ENCODE peak calls at places on chromosomes 16 and 17, in seven cellular contexts. Y is PC-3, F is neural progenitor cell, M is HCT116, B is GM23338, R is hepatocyte, W is GM23248. A is an unnamed sample.
A peak's percentile ranks its signal among the peaks of the same experiment; 100 is the strongest.

GRCh38 chr16:55933038-55933437 is 57.9 kb upstream of the CES5A start:
- DNase-seq in R (no peak), B (no peak), Y (no peak), M (no peak), F (no peak), W (no peak), A (no peak)

GRCh38 chr16:30741461-30741914 is 6.7 kb upstream of the PHKG2 start:
- DNase-seq in R (peak; percentile 81), W (peak; percentile 91), M (peak; percentile 68), F (no peak), Y (peak; percentile 95), B (peak; percentile 60), A (no peak)

GRCh38 chr17:78421534-78422266 is 43.3 kb downstream of the PGS1 start:
- DNase-seq in R (peak; percentile 89), F (peak; percentile 88), M (peak; percentile 51), Y (peak; percentile 87), W (peak; percentile 78), B (peak; percentile 91), A (peak; percentile 51)

GRCh38 chr17:37791434-37791833 is 46.6 kb upstream of the HNF1B start:
- DNase-seq in W (peak; percentile 40), B (peak; percentile 59), M (no peak), Y (peak; percentile 24), F (peak; percentile 37), R (peak; percentile 23), A (peak; percentile 77)

GRCh38 chr17:64736804-64737492 is 74.8 kb upstream of the SMURF2 start:
- DNase-seq in Y (peak; percentile 83), B (peak; percentile 56), W (peak; percentile 69), R (peak; percentile 33), F (peak; percentile 9), M (peak; percentile 61), A (peak; percentile 57)

GRCh38 chr17:998111-998510 is 1.2 kb downstream of the TIMM22 start:
- DNase-seq in M (no peak), R (no peak), Y (no peak), W (no peak), F (no peak), B (no peak), A (no peak)

GRCh38 chr17:12180644-12181261 is 160.1 kb downstream of the MAP2K4 start:
- DNase-seq in B (peak; percentile 78), Y (peak; percentile 74), F (peak; percentile 63), M (peak; percentile 47), W (peak; percentile 69), R (peak; percentile 76), A (peak; percentile 44)

GRCh38 chr16:57532251-57532625 is 4.1 kb downstream of the CCDC102A start:
- DNase-seq in Y (no peak), M (no peak), W (no peak), B (no peak), F (no peak), R (no peak), A (no peak)

GRCh38 chr16:28879261-28879840 is 1.1 kb downstream of the ATP2A1 start:
- DNase-seq in F (peak; percentile 16), W (no peak), R (no peak), B (no peak), M (no peak), Y (no peak), A (no peak)

GRCh38 chr16:52149003-52149402 is 397.9 kb downstream of the TOX3 start:
- DNase-seq in M (no peak), R (no peak), F (no peak), W (no peak), Y (no peak), B (no peak), A (no peak)
- TF ChIP-seq EZH2phosphoT487 in M (no peak), R (no peak), F (no peak), W (no peak), Y (no peak), B (no peak), A (no peak)

GRCh38 chr17:76597156-76598003 is 11.7 kb upstream of the ST6GALNAC2 start:
- DNase-seq in R (no peak), M (no peak), B (no peak), Y (peak; percentile 42), W (no peak), F (no peak), A (no peak)
- H2AFZ ChIP-seq in R (no peak overlapping the region), M (no peak overlapping the region), B (no peak overlapping the region), Y (no peak overlapping the region), W (no peak overlapping the region), F (no peak overlapping the region), A (no peak overlapping the region)

DNA sequence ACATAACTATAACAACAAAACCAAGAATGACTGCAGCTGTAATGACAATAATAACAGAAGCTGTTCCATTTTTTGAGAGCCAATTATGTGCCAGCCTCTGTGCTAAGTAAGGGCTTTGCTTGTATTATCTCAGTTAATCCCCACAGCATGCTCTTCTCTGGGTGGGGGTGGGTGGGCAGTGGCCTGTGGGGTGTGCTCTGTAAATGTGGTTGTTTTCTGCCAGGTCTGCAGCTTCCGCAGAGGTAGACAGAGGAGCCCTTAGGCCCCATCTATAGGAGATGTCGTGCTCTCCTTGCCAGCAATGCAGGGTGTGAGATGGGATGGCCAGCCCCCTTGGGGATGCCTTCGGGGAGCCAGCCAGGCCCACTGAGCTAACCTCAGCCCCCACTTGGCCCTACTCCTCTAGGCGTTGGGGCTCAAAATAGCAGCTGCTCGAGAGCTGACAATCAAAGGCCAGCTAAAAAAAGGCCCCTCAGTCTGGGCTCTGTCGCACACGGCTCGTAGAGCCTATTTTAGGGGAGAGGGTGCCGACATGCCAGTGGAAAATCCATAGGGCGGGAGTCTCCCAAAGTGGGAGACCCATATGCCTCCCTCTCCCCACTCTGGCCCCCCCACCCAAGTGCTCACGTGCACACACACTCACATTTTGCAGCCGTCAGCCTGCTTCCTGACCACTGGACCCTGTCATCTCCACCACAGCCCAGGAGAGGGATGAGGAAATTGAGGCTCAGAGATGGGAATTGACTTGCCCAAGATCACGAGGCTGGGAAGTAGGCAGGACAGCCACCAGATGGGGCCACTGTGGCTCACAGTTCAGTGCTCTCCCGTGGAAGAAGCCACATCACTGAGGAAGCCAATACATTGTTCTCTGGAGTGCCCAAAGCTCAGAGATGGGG is 15.8 kb downstream of the CDH16 start:
- DNase-seq in Y (no peak), F (no peak), M (no peak), W (no peak), R (no peak), B (no peak), A (no peak)
- TF ChIP-seq EZH2phosphoT487 in Y (no peak), F (no peak), M (no peak), W (no peak), R (no peak), B (no peak), A (no peak)

DNA sequence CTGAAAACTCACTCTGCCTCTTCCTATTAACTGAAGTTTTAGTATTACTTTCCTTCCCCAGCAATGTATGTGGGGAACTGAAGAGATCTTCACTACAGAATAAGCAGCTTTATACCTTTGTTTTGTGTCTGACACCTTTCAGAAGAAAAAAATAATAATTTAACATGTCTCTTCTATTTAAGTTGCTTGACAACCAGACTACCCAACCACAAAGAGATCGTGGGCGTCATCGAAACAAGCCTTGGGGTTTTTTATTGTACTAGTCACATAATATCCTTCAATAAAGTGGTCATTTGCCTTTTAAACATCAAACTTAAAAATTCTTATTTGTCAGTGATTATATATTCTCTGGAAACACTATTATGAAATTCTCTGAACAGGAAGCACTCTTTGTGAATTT is 123.7 kb downstream of the CHD9NB start:
- DNase-seq in M (no peak), Y (no peak), B (no peak), R (no peak), F (no peak), W (no peak), A (no peak)
- H2AFZ ChIP-seq in M (no peak overlapping the region), Y (no peak overlapping the region), B (no peak overlapping the region), R (no peak overlapping the region), F (no peak overlapping the region), W (no peak overlapping the region), A (no peak overlapping the region)

GRCh38 chr17:67477687-67478086 is 100.6 kb downstream of the PITPNC1 start:
- DNase-seq in W (peak; percentile 85), M (peak; percentile 43), R (no peak), B (no peak), Y (peak; percentile 88), F (no peak), A (no peak)
- TF ChIP-seq EZH2phosphoT487 in W (no peak), M (no peak), R (no peak), B (no peak), Y (no peak), F (no peak), A (no peak)

GRCh38 chr16:86934581-86935322 is 356.4 kb downstream of the FOXL1 start:
- DNase-seq in Y (no peak), W (no peak), B (no peak), F (no peak), R (no peak), M (no peak), A (no peak)

GRCh38 chr16:86931410-86931941 is 353.1 kb downstream of the FOXL1 start:
- DNase-seq in R (peak; percentile 45), F (no peak), Y (peak; percentile 46), M (no peak), B (peak; percentile 29), W (peak; percentile 88), A (no peak)

GRCh38 chr16:86930663-86931062 is 352.3 kb downstream of the FOXL1 start:
- DNase-seq in R (no peak), M (no peak), B (no peak), W (no peak), Y (no peak), F (no peak), A (no peak)

GRCh38 chr16:86930001-86930400 is 351.7 kb downstream of the FOXL1 start:
- DNase-seq in W (no peak), B (no peak), F (no peak), M (no peak), R (no peak), Y (no peak), A (no peak)

DNA sequence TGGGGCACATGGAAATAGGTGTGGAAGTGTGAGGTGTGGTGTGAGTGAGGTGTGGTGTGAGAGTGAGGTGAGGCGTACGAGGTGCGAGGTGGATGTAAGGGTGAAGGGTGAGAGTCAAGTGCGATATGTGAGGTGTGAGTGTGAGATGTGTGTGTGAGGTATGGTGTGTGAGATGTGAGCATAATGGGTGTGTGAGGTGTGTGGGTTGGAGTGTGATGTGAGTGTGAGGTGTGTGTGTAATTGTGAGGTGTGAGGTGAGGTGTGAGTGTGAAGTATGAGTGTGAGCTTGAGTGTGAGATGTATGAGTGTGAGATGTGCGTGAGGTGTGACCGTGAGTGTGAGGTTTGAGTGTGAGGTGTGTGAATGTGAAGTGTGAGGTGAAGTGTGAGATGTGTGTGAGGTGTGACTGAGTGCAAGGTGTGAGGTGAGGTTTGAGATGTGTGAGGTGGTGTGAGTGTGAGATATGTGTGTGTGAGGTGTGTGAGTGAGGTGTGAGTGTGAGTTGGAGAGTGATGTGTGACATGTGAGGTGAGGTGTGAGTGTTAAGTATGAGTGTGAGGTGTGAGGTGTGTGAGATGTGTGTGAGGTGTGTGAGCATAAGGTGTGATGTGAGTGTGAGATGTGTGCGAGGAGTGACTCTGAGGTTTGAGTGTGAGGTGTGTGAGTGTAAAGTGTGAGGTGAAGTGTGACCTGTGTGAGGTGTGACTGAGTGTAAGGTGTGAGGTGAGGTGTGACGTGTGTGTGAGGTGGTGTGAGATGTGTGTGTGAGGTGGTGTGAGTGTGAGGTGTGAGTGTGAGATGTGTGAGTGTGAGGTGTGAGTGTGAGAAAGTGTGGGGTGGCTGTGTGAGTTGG is 354.0 kb downstream of the FOXL1 start:
- DNase-seq in Y (no peak), F (no peak), W (no peak), B (no peak), R (no peak), M (no peak), A (no peak)
- H2AFZ ChIP-seq in Y (no peak overlapping the region), F (no peak overlapping the region), W (no peak overlapping the region), B (no peak overlapping the region), R (no peak overlapping the region), M (no peak overlapping the region), A (no peak overlapping the region)

A was measured in MM.1S.